ENCODE peak calls at places on chromosomes 4 and X, in eight cellular contexts. One of them, this sample, is unnamed. For H3K9me3, the result is how much of the 10 kb centered on the place peaks cover.

GRCh38 chr4:148854203-148854602 is 412.0 kb upstream of the NR3C2 start:
- DNase-seq in Karpas-422: no peak
- DNase-seq in suprapubic skin: no peak
- DNase-seq in H9: no peak
- DNase-seq in osteoblast: no peak
- DNase-seq in psoas muscle: no peak
- DNase-seq in neural progenitor cell: no peak
- DNase-seq in gastrocnemius medialis: no peak
- DNase-seq in this sample: no peak

GRCh38 chr4:8696369-8697127 is 104.0 kb downstream of the CPZ start:
- DNase-seq in Karpas-422: no peak
- DNase-seq in suprapubic skin: peak
- DNase-seq in H9: peak
- DNase-seq in osteoblast: peak
- DNase-seq in psoas muscle: no peak
- DNase-seq in neural progenitor cell: no peak
- DNase-seq in gastrocnemius medialis: peak
- DNase-seq in this sample: no peak

GRCh38 chr4:76495166-76495565 is 60.1 kb downstream of the SHROOM3 start:
- DNase-seq in Karpas-422: no peak
- DNase-seq in suprapubic skin: no peak
- DNase-seq in H9: no peak
- DNase-seq in osteoblast: no peak
- DNase-seq in psoas muscle: no peak
- DNase-seq in neural progenitor cell: no peak
- DNase-seq in gastrocnemius medialis: no peak
- DNase-seq in this sample: no peak

GRCh38 chrX:153321381-153322105 is at the start of gene PNMA6F:
- DNase-seq in Karpas-422: no peak
- DNase-seq in suprapubic skin: no peak
- DNase-seq in H9: no peak
- DNase-seq in osteoblast: peak
- DNase-seq in psoas muscle: no peak
- DNase-seq in neural progenitor cell: no peak
- DNase-seq in gastrocnemius medialis: no peak
- DNase-seq in this sample: no peak

GRCh38 chr4:153246446-153247115 is 42.3 kb downstream of the TRIM2 start:
- DNase-seq in Karpas-422: no peak
- DNase-seq in suprapubic skin: no peak
- DNase-seq in H9: no peak
- DNase-seq in osteoblast: no peak
- DNase-seq in psoas muscle: no peak
- DNase-seq in neural progenitor cell: no peak
- DNase-seq in gastrocnemius medialis: no peak
- DNase-seq in this sample: no peak

GRCh38 chrX:41351923-41352322 is 18.0 kb downstream of the DDX3X start:
- DNase-seq in Karpas-422: peak
- DNase-seq in suprapubic skin: no peak
- DNase-seq in H9: no peak
- DNase-seq in osteoblast: peak
- DNase-seq in psoas muscle: no peak
- DNase-seq in neural progenitor cell: no peak
- DNase-seq in gastrocnemius medialis: no peak
- DNase-seq in this sample: no peak

GRCh38 chrX:39753296-39753996 is 344.3 kb downstream of the BCOR start:
- DNase-seq in Karpas-422: no peak
- DNase-seq in suprapubic skin: no peak
- DNase-seq in H9: no peak
- DNase-seq in osteoblast: no peak
- DNase-seq in psoas muscle: no peak
- DNase-seq in neural progenitor cell: no peak
- DNase-seq in gastrocnemius medialis: no peak
- DNase-seq in this sample: no peak

GRCh38 chrX:115894087-115894486 is 276.5 kb upstream of the AGTR2 start:
- DNase-seq in Karpas-422: peak
- DNase-seq in suprapubic skin: no peak
- DNase-seq in H9: peak
- DNase-seq in osteoblast: peak
- DNase-seq in psoas muscle: no peak
- DNase-seq in neural progenitor cell: peak
- DNase-seq in gastrocnemius medialis: no peak
- DNase-seq in this sample: no peak

GRCh38 chrX:39214380-39215126 is 413.3 kb downstream of the MID1IP1 start:
- DNase-seq in Karpas-422: no peak
- DNase-seq in suprapubic skin: no peak
- DNase-seq in H9: no peak
- DNase-seq in osteoblast: no peak
- DNase-seq in psoas muscle: no peak
- DNase-seq in neural progenitor cell: peak
- DNase-seq in gastrocnemius medialis: no peak
- DNase-seq in this sample: no peak

GRCh38 chr4:72860766-72861165 is 208.8 kb downstream of the COX18 start:
- DNase-seq in Karpas-422: no peak
- DNase-seq in suprapubic skin: no peak
- DNase-seq in H9: no peak
- DNase-seq in osteoblast: peak
- DNase-seq in psoas muscle: no peak
- DNase-seq in neural progenitor cell: no peak
- DNase-seq in gastrocnemius medialis: no peak
- DNase-seq in this sample: no peak

GRCh38 chr4:109355835-109356234 is 53.4 kb upstream of the COL25A1 start:
- DNase-seq in Karpas-422: peak
- DNase-seq in suprapubic skin: no peak
- DNase-seq in H9: no peak
- DNase-seq in osteoblast: no peak
- DNase-seq in psoas muscle: no peak
- DNase-seq in neural progenitor cell: no peak
- DNase-seq in gastrocnemius medialis: no peak
- DNase-seq in this sample: no peak

GRCh38 chr4:36719425-36719824 is 438.0 kb downstream of the DTHD1 start:
- DNase-seq in Karpas-422: no peak
- DNase-seq in suprapubic skin: no peak
- DNase-seq in H9: no peak
- DNase-seq in osteoblast: no peak
- DNase-seq in psoas muscle: no peak
- DNase-seq in neural progenitor cell: no peak
- DNase-seq in gastrocnemius medialis: no peak
- DNase-seq in this sample: no peak

GRCh38 chr4:4443821-4444220 is 56.9 kb downstream of the NSG1 start:
- DNase-seq in Karpas-422: no peak
- DNase-seq in suprapubic skin: no peak
- DNase-seq in H9: no peak
- DNase-seq in osteoblast: no peak
- DNase-seq in psoas muscle: no peak
- DNase-seq in neural progenitor cell: no peak
- DNase-seq in gastrocnemius medialis: no peak
- DNase-seq in this sample: no peak

GRCh38 chr4:131248314-131248713 is 1900.8 kb upstream of the PCDH10 start:
- DNase-seq in Karpas-422: no peak
- DNase-seq in suprapubic skin: no peak
- DNase-seq in H9: no peak
- DNase-seq in osteoblast: no peak
- DNase-seq in psoas muscle: no peak
- DNase-seq in neural progenitor cell: no peak
- DNase-seq in gastrocnemius medialis: no peak
- DNase-seq in this sample: no peak

GRCh38 chr4:11323771-11324170 is 104.9 kb downstream of the HS3ST1 start:
- DNase-seq in Karpas-422: no peak
- DNase-seq in suprapubic skin: no peak
- DNase-seq in H9: peak
- DNase-seq in osteoblast: no peak
- DNase-seq in psoas muscle: no peak
- DNase-seq in neural progenitor cell: no peak
- DNase-seq in gastrocnemius medialis: no peak
- DNase-seq in this sample: no peak

GRCh38 chr4:156169011-156169410 is 215.3 kb upstream of the CTSO start:
- DNase-seq in Karpas-422: peak
- DNase-seq in suprapubic skin: no peak
- DNase-seq in H9: peak
- DNase-seq in osteoblast: peak
- DNase-seq in psoas muscle: no peak
- DNase-seq in neural progenitor cell: peak
- DNase-seq in gastrocnemius medialis: no peak
- DNase-seq in this sample: no peak

GRCh38 chr4:57249083-57249482 is 138.9 kb upstream of the IGFBP7 start:
- DNase-seq in Karpas-422: no peak
- DNase-seq in suprapubic skin: no peak
- DNase-seq in H9: no peak
- DNase-seq in osteoblast: no peak
- DNase-seq in psoas muscle: no peak
- DNase-seq in neural progenitor cell: no peak
- DNase-seq in gastrocnemius medialis: no peak
- DNase-seq in this sample: no peak

GRCh38 chr4:57424231-57424897 is 314.2 kb upstream of the IGFBP7 start:
- DNase-seq in Karpas-422: no peak
- DNase-seq in suprapubic skin: no peak
- DNase-seq in H9: no peak
- DNase-seq in osteoblast: no peak
- DNase-seq in psoas muscle: no peak
- DNase-seq in neural progenitor cell: no peak
- DNase-seq in gastrocnemius medialis: no peak
- DNase-seq in this sample: no peak

GRCh38 chr4:7210818-7211217 is 18.5 kb downstream of the SORCS2 start:
- DNase-seq in Karpas-422: no peak
- DNase-seq in suprapubic skin: no peak
- DNase-seq in H9: no peak
- DNase-seq in osteoblast: peak
- DNase-seq in psoas muscle: no peak
- DNase-seq in neural progenitor cell: no peak
- DNase-seq in gastrocnemius medialis: no peak
- DNase-seq in this sample: no peak

GRCh38 chr4:106444557-106444956 is 76.0 kb upstream of the GIMD1 start:
- DNase-seq in Karpas-422: no peak
- DNase-seq in suprapubic skin: no peak
- DNase-seq in H9: no peak
- DNase-seq in osteoblast: peak
- DNase-seq in psoas muscle: no peak
- DNase-seq in neural progenitor cell: no peak
- DNase-seq in gastrocnemius medialis: no peak
- DNase-seq in this sample: no peak

GRCh38 chr4:13766722-13767495 is 139.4 kb upstream of the BOD1L1 start:
- DNase-seq in Karpas-422: no peak
- DNase-seq in suprapubic skin: no peak
- DNase-seq in H9: no peak
- DNase-seq in osteoblast: no peak
- DNase-seq in psoas muscle: no peak
- DNase-seq in neural progenitor cell: no peak
- DNase-seq in gastrocnemius medialis: no peak
- DNase-seq in this sample: no peak

DNA sequence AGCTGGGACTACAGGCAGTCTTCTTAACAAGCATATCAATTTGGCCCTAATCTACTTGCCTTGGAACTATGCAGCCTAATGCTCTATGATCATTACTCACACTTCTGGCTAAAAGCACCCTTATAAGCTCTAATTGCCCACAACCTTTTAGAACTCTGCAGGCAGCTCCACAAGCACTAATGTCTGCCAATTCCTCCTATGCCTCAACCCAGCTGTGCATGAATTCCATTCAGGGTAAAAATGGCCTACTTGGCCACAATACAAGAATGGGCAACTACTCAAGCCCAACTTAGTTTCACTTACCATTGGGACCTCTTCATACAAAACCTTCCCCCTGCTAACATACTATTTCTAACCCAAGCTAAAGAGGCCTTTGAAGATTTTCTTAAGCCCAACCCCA is 51.7 kb downstream of the ZNF718 start:
- DNase-seq in Karpas-422: no peak
- DNase-seq in suprapubic skin: no peak
- DNase-seq in H9: no peak
- DNase-seq in osteoblast: no peak
- DNase-seq in psoas muscle: no peak
- DNase-seq in neural progenitor cell: no peak
- DNase-seq in gastrocnemius medialis: no peak
- DNase-seq in this sample: no peak
- H3K9me3 ChIP-seq in Karpas-422: under half
- H3K9me3 ChIP-seq in suprapubic skin: half or more
- H3K9me3 ChIP-seq in H9: under half
- H3K9me3 ChIP-seq in osteoblast: under half
- H3K9me3 ChIP-seq in psoas muscle: half or more
- H3K9me3 ChIP-seq in neural progenitor cell: half or more
- H3K9me3 ChIP-seq in gastrocnemius medialis: under half
- H3K9me3 ChIP-seq in this sample: half or more

GRCh38 chr4:24937176-24937575 is 24.3 kb upstream of the CCDC149 start:
- DNase-seq in Karpas-422: no peak
- DNase-seq in suprapubic skin: no peak
- DNase-seq in H9: no peak
- DNase-seq in osteoblast: no peak
- DNase-seq in psoas muscle: no peak
- DNase-seq in neural progenitor cell: no peak
- DNase-seq in gastrocnemius medialis: no peak
- DNase-seq in this sample: no peak
- H3K9me3 ChIP-seq in Karpas-422: under half
- H3K9me3 ChIP-seq in suprapubic skin: under half
- H3K9me3 ChIP-seq in H9: under half
- H3K9me3 ChIP-seq in osteoblast: under half
- H3K9me3 ChIP-seq in psoas muscle: under half
- H3K9me3 ChIP-seq in neural progenitor cell: under half
- H3K9me3 ChIP-seq in gastrocnemius medialis: under half
- H3K9me3 ChIP-seq in this sample: under half

DNA sequence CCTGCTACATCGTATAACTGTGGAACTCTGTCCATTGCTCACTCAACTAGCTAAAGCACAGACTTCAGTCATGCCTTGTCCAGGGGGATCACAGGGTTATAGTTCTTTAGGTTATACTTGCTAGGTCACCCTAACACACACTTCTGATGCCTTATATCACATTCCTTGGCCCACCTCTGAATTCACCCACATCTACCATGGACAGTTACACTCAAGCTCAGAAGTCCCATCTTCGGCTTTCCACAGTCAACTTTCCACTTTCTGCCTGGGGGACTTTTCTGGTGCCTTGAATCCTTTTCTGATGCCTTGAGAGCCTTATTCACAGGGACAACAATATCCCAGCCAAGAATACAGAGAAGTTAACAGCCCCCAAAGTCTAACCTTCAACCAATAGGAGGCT is 129.2 kb upstream of the MAOA start:
- DNase-seq in Karpas-422: no peak
- DNase-seq in suprapubic skin: no peak
- DNase-seq in H9: no peak
- DNase-seq in osteoblast: no peak
- DNase-seq in psoas muscle: no peak
- DNase-seq in neural progenitor cell: no peak
- DNase-seq in gastrocnemius medialis: no peak
- DNase-seq in this sample: no peak
- H3K9me3 ChIP-seq in Karpas-422: under half
- H3K9me3 ChIP-seq in suprapubic skin: under half
- H3K9me3 ChIP-seq in H9: under half
- H3K9me3 ChIP-seq in osteoblast: under half
- H3K9me3 ChIP-seq in psoas muscle: under half
- H3K9me3 ChIP-seq in neural progenitor cell: under half
- H3K9me3 ChIP-seq in gastrocnemius medialis: under half
- H3K9me3 ChIP-seq in this sample: under half

GRCh38 chr4:15744016-15744415 is 34.1 kb upstream of the CD38 start:
- DNase-seq in Karpas-422: no peak
- DNase-seq in suprapubic skin: no peak
- DNase-seq in H9: no peak
- DNase-seq in osteoblast: no peak
- DNase-seq in psoas muscle: no peak
- DNase-seq in neural progenitor cell: no peak
- DNase-seq in gastrocnemius medialis: no peak
- DNase-seq in this sample: no peak
- H3K9me3 ChIP-seq in Karpas-422: under half
- H3K9me3 ChIP-seq in suprapubic skin: under half
- H3K9me3 ChIP-seq in H9: under half
- H3K9me3 ChIP-seq in osteoblast: under half
- H3K9me3 ChIP-seq in psoas muscle: under half
- H3K9me3 ChIP-seq in neural progenitor cell: under half
- H3K9me3 ChIP-seq in gastrocnemius medialis: under half
- H3K9me3 ChIP-seq in this sample: under half

GRCh38 chr4:38769441-38770210 is 13.2 kb downstream of the TLR10 start:
- DNase-seq in Karpas-422: no peak
- DNase-seq in suprapubic skin: no peak
- DNase-seq in H9: no peak
- DNase-seq in osteoblast: no peak
- DNase-seq in psoas muscle: no peak
- DNase-seq in neural progenitor cell: no peak
- DNase-seq in gastrocnemius medialis: no peak
- DNase-seq in this sample: no peak
- H3K9me3 ChIP-seq in Karpas-422: under half
- H3K9me3 ChIP-seq in suprapubic skin: under half
- H3K9me3 ChIP-seq in H9: under half
- H3K9me3 ChIP-seq in osteoblast: under half
- H3K9me3 ChIP-seq in psoas muscle: under half
- H3K9me3 ChIP-seq in neural progenitor cell: under half
- H3K9me3 ChIP-seq in gastrocnemius medialis: under half
- H3K9me3 ChIP-seq in this sample: under half